ENCODE peak calls at places on chromosomes 2 and 18, in four cellular contexts. I is endodermal cell; A is kidney; O is CD4-positive, alpha-beta memory T cell. F is an unnamed sample. For H3K36me3, the result is how much of the 10 kb centered on the place peaks cover.

GRCh38 chr18:20971886-20972267 is 139.7 kb downstream of the ROCK1 start:
- DNase-seq in I (no peak), A (no peak), O (no peak), F (no peak)

GRCh38 chr2:54566896-54567295 is 110.8 kb downstream of the SPTBN1 start:
- DNase-seq in I (no peak), A (no peak), O (no peak), F (no peak)

GRCh38 chr2:165793779-165794519 is at the start of gene GALNT3:
- DNase-seq in A (peak), O (no peak), I (peak), F (peak)

GRCh38 chr2:73762571-73762970 is 17.3 kb downstream of the DUSP11 start:
- DNase-seq in A (no peak), I (no peak), O (no peak), F (no peak)

GRCh38 chr18:40355701-40356100 is 1599.3 kb upstream of the PIK3C3 start:
- DNase-seq in O (no peak), A (no peak), I (no peak), F (no peak)

GRCh38 chr2:197108758-197109157 is 182.3 kb upstream of the PGAP1 start:
- DNase-seq in A (peak), O (no peak), I (no peak), F (no peak)

GRCh38 chr2:228771306-228771705 is 499.8 kb downstream of the PID1 start:
- DNase-seq in I (no peak), O (no peak), A (no peak), F (no peak)

GRCh38 chr2:159904127-159904564 is 106.1 kb upstream of the CD302 start:
- DNase-seq in I (no peak), A (peak), O (peak), F (peak)

GRCh38 chr2:15645300-15645699 is 53.6 kb downstream of the DDX1 start:
- DNase-seq in I (no peak), O (no peak), A (no peak), F (no peak)

DNA sequence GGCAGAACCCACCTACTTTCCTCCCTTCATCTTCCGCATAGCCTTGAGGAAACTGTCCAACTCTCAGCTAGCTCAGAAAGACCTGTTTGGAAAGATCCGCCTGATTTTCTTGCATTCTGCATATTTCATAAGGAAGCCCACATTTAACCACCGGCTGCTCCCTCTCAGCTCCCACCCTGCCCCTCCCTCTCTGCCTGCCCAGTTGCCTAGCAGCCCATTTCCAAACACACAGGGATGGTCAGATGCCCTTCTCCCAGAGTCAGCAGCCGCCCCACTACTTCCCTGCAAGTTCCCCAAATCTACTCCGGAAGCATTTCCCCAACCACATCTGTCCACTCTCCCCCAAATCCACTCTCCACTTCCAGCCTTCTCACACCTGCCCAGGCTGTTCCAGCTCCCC is 96.0 kb downstream of the TNS1 start:
- DNase-seq in A (no peak), O (no peak), I (no peak), F (no peak)
- H3K27ac ChIP-seq in A (peak), O (no peak), I (no peak), F (no peak)

GRCh38 chr2:233130481-233130970 is 70.4 kb downstream of the INPP5D start:
- DNase-seq in I (no peak), O (no peak), A (no peak), F (no peak)
- H3K36me3 ChIP-seq in I (under half), O (half or more), A (under half), F (half or more)

DNA sequence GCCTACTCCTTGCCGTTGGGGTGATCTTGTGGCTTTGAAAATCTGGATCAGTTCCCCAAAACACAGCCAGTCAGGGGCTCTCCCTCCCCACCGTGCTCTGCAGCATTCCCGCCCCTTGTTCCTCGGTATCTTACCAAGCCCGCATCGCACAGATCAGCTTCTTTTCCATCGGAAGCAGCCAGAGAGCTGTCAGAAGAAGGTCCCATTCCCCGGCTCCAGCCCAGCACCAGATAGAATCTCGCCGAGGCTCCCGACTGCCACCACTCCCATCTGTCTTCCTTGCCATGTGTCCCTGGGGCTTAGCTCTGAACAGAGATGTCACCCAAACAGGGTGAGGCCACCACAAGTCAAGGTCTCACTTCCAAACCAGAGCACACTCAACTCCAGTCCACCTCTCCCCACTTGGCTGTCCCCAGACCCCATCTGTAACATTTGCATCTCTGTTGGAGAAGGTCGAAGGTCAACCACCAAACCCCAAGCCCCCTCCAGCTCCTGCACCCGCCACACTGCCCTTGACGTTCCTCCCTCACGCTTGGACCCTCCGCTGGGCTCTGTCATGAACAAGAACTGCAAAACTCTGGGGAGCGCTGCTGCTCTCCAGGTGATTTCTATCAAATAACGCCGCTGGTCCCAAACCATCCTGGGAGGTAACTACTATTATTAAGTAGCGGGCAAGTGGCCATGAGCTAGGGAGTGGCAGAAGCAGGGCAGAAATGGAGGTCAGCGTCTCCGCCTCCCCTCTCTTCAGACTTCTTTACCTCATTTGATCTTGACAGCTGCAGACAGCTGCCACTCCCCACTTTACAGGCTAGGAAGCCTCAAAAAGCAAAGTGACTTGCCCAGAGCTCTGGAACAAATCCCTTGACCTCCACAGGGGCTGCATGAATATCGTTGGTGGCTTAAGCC is 70.0 kb upstream of the TAF1B start:
- DNase-seq in A (no peak), O (no peak), I (no peak), F (no peak)
- H3K27ac ChIP-seq in A (no peak), O (no peak), I (no peak), F (no peak)

GRCh38 chr2:12824771-12825363 is 108.1 kb downstream of the TRIB2 start:
- DNase-seq in I (no peak), A (peak), O (no peak), F (no peak)
- H3K36me3 ChIP-seq in I (under half), A (under half), O (under half), F (under half)

DNA sequence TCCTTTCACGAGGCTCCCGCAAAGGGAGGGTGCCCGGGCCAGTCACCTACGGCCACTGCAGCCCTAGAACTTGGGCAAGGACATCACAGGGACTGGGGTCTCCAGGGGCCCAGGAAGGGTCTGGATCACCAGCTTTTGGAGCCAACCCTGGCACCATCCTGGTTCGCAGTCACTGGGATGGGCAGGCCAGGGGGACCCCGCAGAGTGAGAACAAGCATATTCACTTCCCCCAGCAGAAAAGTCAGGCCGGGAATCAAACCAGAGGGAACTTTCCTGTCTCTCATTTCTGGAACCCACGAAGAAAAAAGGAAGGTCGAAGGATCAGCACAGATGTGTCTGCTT is 15.4 kb downstream of the SMAD7 start:
- DNase-seq in I (no peak), A (no peak), O (no peak), F (no peak)
- H3K27ac ChIP-seq in I (no peak), A (peak), O (no peak), F (no peak)

GRCh38 chr2:43894743-43895142 is 56.0 kb downstream of the ABCG8 start:
- DNase-seq in A (no peak), I (no peak), O (no peak), F (no peak)
- H3K36me3 ChIP-seq in A (half or more), I (half or more), O (under half), F (under half)

F was measured in CD8-positive, alpha-beta T cell.